ENCODE peak calls at places on chromosomes 13 and 19, in five cellular contexts. One of them, this sample, is unnamed.

GRCh38 chr13:50928088-50928487 is 18.5 kb downstream of the RNASEH2B start:
- DNase-seq in RCC 7860: no peak
- DNase-seq in cardiac fibroblast: peak; percentile 33
- DNase-seq in effector memory CD4-positive, alpha-beta T cell: no peak
- DNase-seq in nucleus accumbens: no peak
- DNase-seq in this sample: no peak

GRCh38 chr13:21077360-21078353 is 16.3 kb upstream of the LATS2 start:
- DNase-seq in RCC 7860: no peak
- DNase-seq in cardiac fibroblast: no peak
- DNase-seq in effector memory CD4-positive, alpha-beta T cell: no peak
- DNase-seq in nucleus accumbens: no peak
- DNase-seq in this sample: no peak

GRCh38 chr19:35228177-35228930 is at the start of gene FAM187B:
- DNase-seq in RCC 7860: no peak
- DNase-seq in cardiac fibroblast: no peak
- DNase-seq in effector memory CD4-positive, alpha-beta T cell: no peak
- DNase-seq in nucleus accumbens: peak; percentile 29
- DNase-seq in this sample: no peak

GRCh38 chr19:18832331-18833140 is 777 bp downstream of the UPF1 start:
- DNase-seq in RCC 7860: no peak
- DNase-seq in cardiac fibroblast: peak; percentile 30
- DNase-seq in effector memory CD4-positive, alpha-beta T cell: no peak
- DNase-seq in nucleus accumbens: no peak
- DNase-seq in this sample: peak; percentile 34

GRCh38 chr19:19256072-19256969 is 16.8 kb downstream of the TM6SF2 start:
- DNase-seq in RCC 7860: no peak
- DNase-seq in cardiac fibroblast: no peak
- DNase-seq in effector memory CD4-positive, alpha-beta T cell: no peak
- DNase-seq in nucleus accumbens: no peak
- DNase-seq in this sample: no peak

GRCh38 chr19:30029721-30030510 is 87.9 kb downstream of the URI1 start:
- DNase-seq in RCC 7860: no peak
- DNase-seq in cardiac fibroblast: no peak
- DNase-seq in effector memory CD4-positive, alpha-beta T cell: no peak
- DNase-seq in nucleus accumbens: no peak
- DNase-seq in this sample: peak; percentile 74

GRCh38 chr19:11420429-11420893 is 1.3 kb upstream of the RGL3 start:
- DNase-seq in RCC 7860: no peak
- DNase-seq in cardiac fibroblast: peak; percentile 61
- DNase-seq in effector memory CD4-positive, alpha-beta T cell: no peak
- DNase-seq in nucleus accumbens: peak; percentile 43
- DNase-seq in this sample: no peak

GRCh38 chr19:52535831-52536800 is 8.6 kb downstream of the ZNF808 start:
- DNase-seq in RCC 7860: peak; percentile 46
- DNase-seq in cardiac fibroblast: peak; percentile 81
- DNase-seq in effector memory CD4-positive, alpha-beta T cell: peak; percentile 81
- DNase-seq in nucleus accumbens: peak; percentile 80
- DNase-seq in this sample: peak; percentile 76

GRCh38 chr13:27170221-27170520 is 1.4 kb downstream of the USP12 start:
- DNase-seq in RCC 7860: peak; percentile 25
- DNase-seq in cardiac fibroblast: peak; percentile 58
- DNase-seq in effector memory CD4-positive, alpha-beta T cell: no peak
- DNase-seq in nucleus accumbens: no peak
- DNase-seq in this sample: no peak

GRCh38 chr19:33819496-33819874 is 22.8 kb downstream of the KCTD15 start:
- DNase-seq in RCC 7860: no peak
- DNase-seq in cardiac fibroblast: no peak
- DNase-seq in effector memory CD4-positive, alpha-beta T cell: no peak
- DNase-seq in nucleus accumbens: no peak
- DNase-seq in this sample: no peak

GRCh38 chr19:13401388-13401787 is 104.9 kb downstream of the CACNA1A start:
- DNase-seq in RCC 7860: peak; percentile 47
- DNase-seq in cardiac fibroblast: peak; percentile 52
- DNase-seq in effector memory CD4-positive, alpha-beta T cell: no peak
- DNase-seq in nucleus accumbens: no peak
- DNase-seq in this sample: no peak

GRCh38 chr13:30340367-30341184 is 33.2 kb upstream of the KATNAL1 start:
- DNase-seq in RCC 7860: no peak
- DNase-seq in cardiac fibroblast: peak; percentile 81
- DNase-seq in effector memory CD4-positive, alpha-beta T cell: no peak
- DNase-seq in nucleus accumbens: peak; percentile 22
- DNase-seq in this sample: no peak

GRCh38 chr19:39941151-39941550 is 6.7 kb upstream of the FCGBP start:
- DNase-seq in RCC 7860: no peak
- DNase-seq in cardiac fibroblast: no peak
- DNase-seq in effector memory CD4-positive, alpha-beta T cell: peak; percentile 13
- DNase-seq in nucleus accumbens: no peak
- DNase-seq in this sample: no peak

GRCh38 chr13:70338608-70339007 is 230.4 kb upstream of the KLHL1 start:
- DNase-seq in RCC 7860: no peak
- DNase-seq in cardiac fibroblast: no peak
- DNase-seq in effector memory CD4-positive, alpha-beta T cell: no peak
- DNase-seq in nucleus accumbens: no peak
- DNase-seq in this sample: no peak

GRCh38 chr13:33692531-33692930 is 125.4 kb upstream of the RFC3 start:
- DNase-seq in RCC 7860: no peak
- DNase-seq in cardiac fibroblast: no peak
- DNase-seq in effector memory CD4-positive, alpha-beta T cell: no peak
- DNase-seq in nucleus accumbens: no peak
- DNase-seq in this sample: no peak

GRCh38 chr13:34256236-34256635 is 438.3 kb downstream of the RFC3 start:
- DNase-seq in RCC 7860: no peak
- DNase-seq in cardiac fibroblast: no peak
- DNase-seq in effector memory CD4-positive, alpha-beta T cell: no peak
- DNase-seq in nucleus accumbens: no peak
- DNase-seq in this sample: peak; percentile 8

GRCh38 chr13:77477299-77477848 is 58.1 kb upstream of the SCEL start:
- DNase-seq in RCC 7860: no peak
- DNase-seq in cardiac fibroblast: no peak
- DNase-seq in effector memory CD4-positive, alpha-beta T cell: no peak
- DNase-seq in nucleus accumbens: no peak
- DNase-seq in this sample: no peak

GRCh38 chr13:105979586-105979985 is 555.9 kb downstream of the EFNB2 start:
- DNase-seq in RCC 7860: no peak
- DNase-seq in cardiac fibroblast: peak; percentile 22
- DNase-seq in effector memory CD4-positive, alpha-beta T cell: no peak
- DNase-seq in nucleus accumbens: no peak
- DNase-seq in this sample: no peak

GRCh38 chr19:5403968-5404640 is 51.1 kb upstream of the ZNRF4 start:
- DNase-seq in RCC 7860: peak; percentile 31
- DNase-seq in cardiac fibroblast: peak; percentile 89
- DNase-seq in effector memory CD4-positive, alpha-beta T cell: peak; percentile 3
- DNase-seq in nucleus accumbens: peak; percentile 74
- DNase-seq in this sample: peak; percentile 27

GRCh38 chr13:38674208-38674607 is 12.7 kb upstream of the FREM2 start:
- DNase-seq in RCC 7860: no peak
- DNase-seq in cardiac fibroblast: no peak
- DNase-seq in effector memory CD4-positive, alpha-beta T cell: no peak
- DNase-seq in nucleus accumbens: no peak
- DNase-seq in this sample: no peak

GRCh38 chr19:1169921-1170885 is 3.9 kb downstream of the SBNO2 start:
- DNase-seq in RCC 7860: no peak
- DNase-seq in cardiac fibroblast: peak; percentile 61
- DNase-seq in effector memory CD4-positive, alpha-beta T cell: no peak
- DNase-seq in nucleus accumbens: no peak
- DNase-seq in this sample: no peak

GRCh38 chr13:89402211-89402610 is 1731.0 kb downstream of the SLITRK5 start:
- DNase-seq in RCC 7860: no peak
- DNase-seq in cardiac fibroblast: no peak
- DNase-seq in effector memory CD4-positive, alpha-beta T cell: no peak
- DNase-seq in nucleus accumbens: no peak
- DNase-seq in this sample: no peak